ENCODE peak calls at places on chromosomes 16 and 17, in five cellular contexts. One of them, this sample, is unnamed.

GRCh38 chr16:4682616-4683254 is 10.6 kb upstream of the NUDT16L1 start:
- DNase-seq in cardiac fibroblast: no peak
- DNase-seq in omental fat pad: no peak
- DNase-seq in stimulated activated CD4-positive, alpha-beta T cell treated with anti-CD3 and anti-CD28 coated beads, Interleukin-2, amount 100 ng/mL, for 48 hours: peak; percentile 41
- DNase-seq in NCI-H1048: no peak
- DNase-seq in this sample: no peak

GRCh38 chr17:48995871-48996695 is 1.1 kb upstream of the IGF2BP1 start:
- DNase-seq in stimulated activated CD4-positive, alpha-beta T cell treated with anti-CD3 and anti-CD28 coated beads, Interleukin-2, amount 100 ng/mL, for 48 hours: no peak
- DNase-seq in cardiac fibroblast: no peak
- DNase-seq in NCI-H1048: no peak
- DNase-seq in omental fat pad: no peak
- DNase-seq in this sample: no peak

GRCh38 chr16:57128787-57129389 is 36.5 kb downstream of the CPNE2 start:
- DNase-seq in cardiac fibroblast: no peak
- DNase-seq in omental fat pad: no peak
- DNase-seq in stimulated activated CD4-positive, alpha-beta T cell treated with anti-CD3 and anti-CD28 coated beads, Interleukin-2, amount 100 ng/mL, for 48 hours: no peak
- DNase-seq in NCI-H1048: no peak
- DNase-seq in this sample: no peak

GRCh38 chr17:78886954-78887353 is 16.0 kb downstream of the CEP295NL start:
- DNase-seq in stimulated activated CD4-positive, alpha-beta T cell treated with anti-CD3 and anti-CD28 coated beads, Interleukin-2, amount 100 ng/mL, for 48 hours: no peak
- DNase-seq in NCI-H1048: no peak
- DNase-seq in cardiac fibroblast: no peak
- DNase-seq in omental fat pad: no peak
- DNase-seq in this sample: no peak

GRCh38 chr17:81566461-81567126 is 14.4 kb upstream of the FAAP100 start:
- DNase-seq in NCI-H1048: peak; percentile 27
- DNase-seq in omental fat pad: peak; percentile 65
- DNase-seq in stimulated activated CD4-positive, alpha-beta T cell treated with anti-CD3 and anti-CD28 coated beads, Interleukin-2, amount 100 ng/mL, for 48 hours: no peak
- DNase-seq in cardiac fibroblast: peak; percentile 97
- DNase-seq in this sample: peak; percentile 41

GRCh38 chr16:89360760-89361435 is 129.5 kb downstream of the ANKRD11 start:
- DNase-seq in cardiac fibroblast: no peak
- DNase-seq in NCI-H1048: no peak
- DNase-seq in omental fat pad: no peak
- DNase-seq in stimulated activated CD4-positive, alpha-beta T cell treated with anti-CD3 and anti-CD28 coated beads, Interleukin-2, amount 100 ng/mL, for 48 hours: peak; percentile 61
- DNase-seq in this sample: no peak

GRCh38 chr16:55146939-55147338 is 177.1 kb upstream of the IRX6 start:
- DNase-seq in NCI-H1048: no peak
- DNase-seq in omental fat pad: no peak
- DNase-seq in stimulated activated CD4-positive, alpha-beta T cell treated with anti-CD3 and anti-CD28 coated beads, Interleukin-2, amount 100 ng/mL, for 48 hours: no peak
- DNase-seq in cardiac fibroblast: no peak
- DNase-seq in this sample: no peak

GRCh38 chr16:89060207-89060794 is 33.4 kb upstream of the ACSF3 start:
- DNase-seq in omental fat pad: no peak
- DNase-seq in stimulated activated CD4-positive, alpha-beta T cell treated with anti-CD3 and anti-CD28 coated beads, Interleukin-2, amount 100 ng/mL, for 48 hours: no peak
- DNase-seq in NCI-H1048: no peak
- DNase-seq in cardiac fibroblast: no peak
- DNase-seq in this sample: no peak

GRCh38 chr16:71337631-71338030 is 20.9 kb upstream of the CALB2 start:
- DNase-seq in omental fat pad: no peak
- DNase-seq in stimulated activated CD4-positive, alpha-beta T cell treated with anti-CD3 and anti-CD28 coated beads, Interleukin-2, amount 100 ng/mL, for 48 hours: no peak
- DNase-seq in cardiac fibroblast: no peak
- DNase-seq in NCI-H1048: no peak
- DNase-seq in this sample: no peak

GRCh38 chr17:52660692-52661091 is 502.2 kb upstream of the CA10 start:
- DNase-seq in cardiac fibroblast: no peak
- DNase-seq in omental fat pad: no peak
- DNase-seq in stimulated activated CD4-positive, alpha-beta T cell treated with anti-CD3 and anti-CD28 coated beads, Interleukin-2, amount 100 ng/mL, for 48 hours: no peak
- DNase-seq in NCI-H1048: no peak
- DNase-seq in this sample: no peak

GRCh38 chr16:66927918-66928649 is 2.7 kb upstream of the RRAD start:
- DNase-seq in omental fat pad: no peak
- DNase-seq in cardiac fibroblast: peak; percentile 31
- DNase-seq in stimulated activated CD4-positive, alpha-beta T cell treated with anti-CD3 and anti-CD28 coated beads, Interleukin-2, amount 100 ng/mL, for 48 hours: no peak
- DNase-seq in NCI-H1048: no peak
- DNase-seq in this sample: no peak

GRCh38 chr16:27759301-27759871 is 209.4 kb downstream of the KATNIP start:
- DNase-seq in cardiac fibroblast: peak; percentile 67
- DNase-seq in stimulated activated CD4-positive, alpha-beta T cell treated with anti-CD3 and anti-CD28 coated beads, Interleukin-2, amount 100 ng/mL, for 48 hours: no peak
- DNase-seq in omental fat pad: no peak
- DNase-seq in NCI-H1048: no peak
- DNase-seq in this sample: no peak

GRCh38 chr17:43583332-43583731 is 37.2 kb upstream of the ETV4 start:
- DNase-seq in cardiac fibroblast: no peak
- DNase-seq in omental fat pad: no peak
- DNase-seq in NCI-H1048: no peak
- DNase-seq in stimulated activated CD4-positive, alpha-beta T cell treated with anti-CD3 and anti-CD28 coated beads, Interleukin-2, amount 100 ng/mL, for 48 hours: no peak
- DNase-seq in this sample: no peak

GRCh38 chr17:60514053-60514452 is 12.0 kb downstream of the APPBP2 start:
- DNase-seq in cardiac fibroblast: no peak
- DNase-seq in omental fat pad: no peak
- DNase-seq in stimulated activated CD4-positive, alpha-beta T cell treated with anti-CD3 and anti-CD28 coated beads, Interleukin-2, amount 100 ng/mL, for 48 hours: no peak
- DNase-seq in NCI-H1048: no peak
- DNase-seq in this sample: no peak

GRCh38 chr16:1170076-1170418 is 17.1 kb downstream of the CACNA1H start:
- DNase-seq in cardiac fibroblast: no peak
- DNase-seq in stimulated activated CD4-positive, alpha-beta T cell treated with anti-CD3 and anti-CD28 coated beads, Interleukin-2, amount 100 ng/mL, for 48 hours: no peak
- DNase-seq in NCI-H1048: no peak
- DNase-seq in omental fat pad: no peak
- DNase-seq in this sample: no peak

GRCh38 chr17:81869221-81870154 is 1.6 kb downstream of the ARHGDIA start:
- DNase-seq in cardiac fibroblast: peak; percentile 47
- DNase-seq in NCI-H1048: no peak
- DNase-seq in stimulated activated CD4-positive, alpha-beta T cell treated with anti-CD3 and anti-CD28 coated beads, Interleukin-2, amount 100 ng/mL, for 48 hours: no peak
- DNase-seq in omental fat pad: no peak
- DNase-seq in this sample: no peak

GRCh38 chr16:75043175-75043937 is 44.5 kb downstream of the ZNRF1 start:
- DNase-seq in stimulated activated CD4-positive, alpha-beta T cell treated with anti-CD3 and anti-CD28 coated beads, Interleukin-2, amount 100 ng/mL, for 48 hours: no peak
- DNase-seq in omental fat pad: no peak
- DNase-seq in cardiac fibroblast: no peak
- DNase-seq in NCI-H1048: no peak
- DNase-seq in this sample: no peak

GRCh38 chr16:69863882-69864281 is 87.3 kb upstream of the CLEC18A start:
- DNase-seq in stimulated activated CD4-positive, alpha-beta T cell treated with anti-CD3 and anti-CD28 coated beads, Interleukin-2, amount 100 ng/mL, for 48 hours: no peak
- DNase-seq in omental fat pad: no peak
- DNase-seq in NCI-H1048: no peak
- DNase-seq in cardiac fibroblast: no peak
- DNase-seq in this sample: no peak

GRCh38 chr17:40095356-40095943 is 4.9 kb downstream of the NR1D1 start:
- DNase-seq in NCI-H1048: no peak
- DNase-seq in stimulated activated CD4-positive, alpha-beta T cell treated with anti-CD3 and anti-CD28 coated beads, Interleukin-2, amount 100 ng/mL, for 48 hours: no peak
- DNase-seq in omental fat pad: no peak
- DNase-seq in cardiac fibroblast: no peak
- DNase-seq in this sample: no peak

GRCh38 chr17:17433260-17433659 is 43.5 kb upstream of the MED9 start:
- DNase-seq in stimulated activated CD4-positive, alpha-beta T cell treated with anti-CD3 and anti-CD28 coated beads, Interleukin-2, amount 100 ng/mL, for 48 hours: no peak
- DNase-seq in NCI-H1048: no peak
- DNase-seq in omental fat pad: no peak
- DNase-seq in cardiac fibroblast: peak; percentile 87
- DNase-seq in this sample: no peak

GRCh38 chr17:27544350-27545131 is 86.4 kb upstream of the LGALS9 start:
- DNase-seq in cardiac fibroblast: peak; percentile 15
- DNase-seq in stimulated activated CD4-positive, alpha-beta T cell treated with anti-CD3 and anti-CD28 coated beads, Interleukin-2, amount 100 ng/mL, for 48 hours: peak; percentile 61
- DNase-seq in omental fat pad: no peak
- DNase-seq in NCI-H1048: no peak
- DNase-seq in this sample: no peak

GRCh38 chr17:67633751-67634191 is 84.0 kb upstream of the NOL11 start:
- DNase-seq in omental fat pad: no peak
- DNase-seq in stimulated activated CD4-positive, alpha-beta T cell treated with anti-CD3 and anti-CD28 coated beads, Interleukin-2, amount 100 ng/mL, for 48 hours: no peak
- DNase-seq in cardiac fibroblast: peak; percentile 63
- DNase-seq in NCI-H1048: no peak
- DNase-seq in this sample: no peak

GRCh38 chr16:14492614-14493013 is 137.4 kb downstream of the PARN start:
- DNase-seq in stimulated activated CD4-positive, alpha-beta T cell treated with anti-CD3 and anti-CD28 coated beads, Interleukin-2, amount 100 ng/mL, for 48 hours: no peak
- DNase-seq in omental fat pad: no peak
- DNase-seq in NCI-H1048: no peak
- DNase-seq in cardiac fibroblast: no peak
- DNase-seq in this sample: no peak

GRCh38 chr16:53433509-53433908 is 762 bp upstream of the RBL2 start:
- DNase-seq in omental fat pad: no peak
- DNase-seq in cardiac fibroblast: no peak
- DNase-seq in stimulated activated CD4-positive, alpha-beta T cell treated with anti-CD3 and anti-CD28 coated beads, Interleukin-2, amount 100 ng/mL, for 48 hours: no peak
- DNase-seq in NCI-H1048: no peak
- DNase-seq in this sample: no peak

GRCh38 chr16:1215574-1216295 is 9.3 kb downstream of the TPSG1 start:
- DNase-seq in NCI-H1048: no peak
- DNase-seq in omental fat pad: no peak
- DNase-seq in cardiac fibroblast: no peak
- DNase-seq in stimulated activated CD4-positive, alpha-beta T cell treated with anti-CD3 and anti-CD28 coated beads, Interleukin-2, amount 100 ng/mL, for 48 hours: no peak
- DNase-seq in this sample: no peak

GRCh38 chr16:72098936-72099335 is 5.3 kb downstream of the DHX38 start:
- DNase-seq in omental fat pad: no peak
- DNase-seq in NCI-H1048: no peak
- DNase-seq in cardiac fibroblast: no peak
- DNase-seq in stimulated activated CD4-positive, alpha-beta T cell treated with anti-CD3 and anti-CD28 coated beads, Interleukin-2, amount 100 ng/mL, for 48 hours: no peak
- DNase-seq in this sample: no peak

GRCh38 chr16:23020084-23020483 is 129.2 kb downstream of the USP31 start:
- DNase-seq in omental fat pad: no peak
- DNase-seq in cardiac fibroblast: no peak
- DNase-seq in stimulated activated CD4-positive, alpha-beta T cell treated with anti-CD3 and anti-CD28 coated beads, Interleukin-2, amount 100 ng/mL, for 48 hours: no peak
- DNase-seq in NCI-H1048: no peak
- DNase-seq in this sample: no peak

GRCh38 chr17:42659079-42659931 is at the start of gene TUBG2:
- DNase-seq in stimulated activated CD4-positive, alpha-beta T cell treated with anti-CD3 and anti-CD28 coated beads, Interleukin-2, amount 100 ng/mL, for 48 hours: peak; percentile 71
- DNase-seq in NCI-H1048: peak; percentile 92
- DNase-seq in omental fat pad: no peak
- DNase-seq in cardiac fibroblast: peak; percentile 88
- DNase-seq in this sample: peak; percentile 91

GRCh38 chr17:39769974-39770587 is 32.3 kb downstream of the GRB7 start:
- DNase-seq in cardiac fibroblast: peak; percentile 21
- DNase-seq in stimulated activated CD4-positive, alpha-beta T cell treated with anti-CD3 and anti-CD28 coated beads, Interleukin-2, amount 100 ng/mL, for 48 hours: no peak
- DNase-seq in NCI-H1048: no peak
- DNase-seq in omental fat pad: no peak
- DNase-seq in this sample: no peak

GRCh38 chr17:78950870-78951269 is 25.7 kb upstream of the TIMP2 start:
- DNase-seq in cardiac fibroblast: no peak
- DNase-seq in omental fat pad: no peak
- DNase-seq in NCI-H1048: no peak
- DNase-seq in stimulated activated CD4-positive, alpha-beta T cell treated with anti-CD3 and anti-CD28 coated beads, Interleukin-2, amount 100 ng/mL, for 48 hours: no peak
- DNase-seq in this sample: no peak

GRCh38 chr17:69820881-69821473 is 254.0 kb upstream of the KCNJ16 start:
- DNase-seq in omental fat pad: no peak
- DNase-seq in stimulated activated CD4-positive, alpha-beta T cell treated with anti-CD3 and anti-CD28 coated beads, Interleukin-2, amount 100 ng/mL, for 48 hours: no peak
- DNase-seq in cardiac fibroblast: no peak
- DNase-seq in NCI-H1048: no peak
- DNase-seq in this sample: no peak

GRCh38 chr16:64910351-64910750 is 211.5 kb downstream of the CDH11 start:
- DNase-seq in cardiac fibroblast: peak; percentile 98
- DNase-seq in omental fat pad: no peak
- DNase-seq in NCI-H1048: no peak
- DNase-seq in stimulated activated CD4-positive, alpha-beta T cell treated with anti-CD3 and anti-CD28 coated beads, Interleukin-2, amount 100 ng/mL, for 48 hours: no peak
- DNase-seq in this sample: peak; percentile 40

GRCh38 chr17:4553669-4554068 is 1.5 kb downstream of the MYBBP1A start:
- DNase-seq in omental fat pad: no peak
- DNase-seq in stimulated activated CD4-positive, alpha-beta T cell treated with anti-CD3 and anti-CD28 coated beads, Interleukin-2, amount 100 ng/mL, for 48 hours: no peak
- DNase-seq in NCI-H1048: no peak
- DNase-seq in cardiac fibroblast: no peak
- DNase-seq in this sample: no peak

GRCh38 chr16:28202147-28202746 is 9.5 kb downstream of the XPO6 start:
- DNase-seq in omental fat pad: no peak
- DNase-seq in cardiac fibroblast: no peak
- DNase-seq in stimulated activated CD4-positive, alpha-beta T cell treated with anti-CD3 and anti-CD28 coated beads, Interleukin-2, amount 100 ng/mL, for 48 hours: peak; percentile 27
- DNase-seq in NCI-H1048: no peak
- DNase-seq in this sample: no peak

GRCh38 chr17:82926081-82926480 is 86.3 kb upstream of the ZNF750 start:
- DNase-seq in NCI-H1048: no peak
- DNase-seq in stimulated activated CD4-positive, alpha-beta T cell treated with anti-CD3 and anti-CD28 coated beads, Interleukin-2, amount 100 ng/mL, for 48 hours: no peak
- DNase-seq in omental fat pad: no peak
- DNase-seq in cardiac fibroblast: no peak
- DNase-seq in this sample: no peak

GRCh38 chr17:27586203-27586701 is 44.7 kb upstream of the LGALS9 start:
- DNase-seq in omental fat pad: no peak
- DNase-seq in stimulated activated CD4-positive, alpha-beta T cell treated with anti-CD3 and anti-CD28 coated beads, Interleukin-2, amount 100 ng/mL, for 48 hours: no peak
- DNase-seq in cardiac fibroblast: peak; percentile 86
- DNase-seq in NCI-H1048: no peak
- DNase-seq in this sample: no peak

GRCh38 chr16:15427648-15428239 is 6.6 kb upstream of the BMERB1 start:
- DNase-seq in stimulated activated CD4-positive, alpha-beta T cell treated with anti-CD3 and anti-CD28 coated beads, Interleukin-2, amount 100 ng/mL, for 48 hours: peak; percentile 39
- DNase-seq in omental fat pad: peak; percentile 38
- DNase-seq in NCI-H1048: no peak
- DNase-seq in cardiac fibroblast: peak; percentile 86
- DNase-seq in this sample: peak; percentile 73

GRCh38 chr17:34275881-34276280 is 5.9 kb downstream of the CCL7 start:
- DNase-seq in omental fat pad: no peak
- DNase-seq in cardiac fibroblast: peak; percentile 95
- DNase-seq in stimulated activated CD4-positive, alpha-beta T cell treated with anti-CD3 and anti-CD28 coated beads, Interleukin-2, amount 100 ng/mL, for 48 hours: no peak
- DNase-seq in NCI-H1048: no peak
- DNase-seq in this sample: no peak

GRCh38 chr16:1899641-1900451 is 18.4 kb downstream of the HS3ST6 start:
- DNase-seq in omental fat pad: no peak
- DNase-seq in NCI-H1048: no peak
- DNase-seq in stimulated activated CD4-positive, alpha-beta T cell treated with anti-CD3 and anti-CD28 coated beads, Interleukin-2, amount 100 ng/mL, for 48 hours: no peak
- DNase-seq in cardiac fibroblast: no peak
- DNase-seq in this sample: no peak